ENCODE peak calls at places on chromosomes 5 and 9, in seven cellular contexts. W, F, J, A, K, M and U are unnamed samples.

GRCh38 chr5:111774525-111774924 is 17.5 kb upstream of the NREP start:
- DNase-seq in W (peak; percentile 68), F (no peak), J (peak; percentile 67), A (peak; percentile 78), K (no peak), M (peak; percentile 78), U (no peak)

GRCh38 chr9:14080940-14081621 is 232.9 kb downstream of the NFIB start:
- DNase-seq in W (no peak), F (no peak), J (peak; percentile 13), A (peak; percentile 97), K (no peak), M (no peak), U (no peak)

GRCh38 chr9:28820741-28821140 is 1247.5 kb upstream of the C9orf72 start:
- DNase-seq in W (no peak), F (no peak), J (peak; percentile 58), A (no peak), K (peak; percentile 11), M (no peak), U (no peak)

GRCh38 chr9:114592356-114592755 is 4.8 kb downstream of the ATP6V1G1 start:
- DNase-seq in W (no peak), F (no peak), J (peak; percentile 54), A (no peak), K (no peak), M (no peak), U (no peak)

GRCh38 chr5:10977011-10977410 is 216.0 kb upstream of the DAP start:
- DNase-seq in W (no peak), F (no peak), J (no peak), A (no peak), K (no peak), M (no peak), U (no peak)

GRCh38 chr9:14768561-14769234 is 46.2 kb upstream of the CER1 start:
- DNase-seq in W (peak; percentile 61), F (peak; percentile 12), J (peak; percentile 81), A (peak; percentile 59), K (peak; percentile 52), M (no peak), U (no peak)

GRCh38 chr5:99675974-99676373 is 747.2 kb upstream of the CHD1 start:
- DNase-seq in W (no peak), F (no peak), J (peak; percentile 46), A (no peak), K (no peak), M (no peak), U (no peak)

GRCh38 chr5:86679529-86679928 is 61.8 kb downstream of the COX7C start:
- DNase-seq in W (peak; percentile 56), F (peak; percentile 2), J (peak; percentile 69), A (peak; percentile 98), K (peak; percentile 67), M (peak; percentile 45), U (no peak)

GRCh38 chr9:123406691-123407536 is 50.9 kb downstream of the CRB2 start:
- DNase-seq in W (no peak), F (no peak), J (no peak), A (no peak), K (no peak), M (no peak), U (no peak)

GRCh38 chr5:141942185-141942857 is 15.7 kb downstream of the PCDH12 start:
- DNase-seq in W (no peak), F (no peak), J (no peak), A (no peak), K (no peak), M (no peak), U (no peak)

GRCh38 chr9:106482733-106483132 is 380.2 kb upstream of the ZNF462 start:
- DNase-seq in W (peak; percentile 78), F (peak; percentile 5), J (no peak), A (no peak), K (no peak), M (no peak), U (no peak)

GRCh38 chr9:88236531-88237453 is 98.5 kb upstream of the SPATA31C2 start:
- DNase-seq in W (no peak), F (no peak), J (no peak), A (peak; percentile 43), K (no peak), M (no peak), U (peak; percentile 42)

GRCh38 chr5:63323926-63324325 is 638.3 kb downstream of the HTR1A start:
- DNase-seq in W (no peak), F (no peak), J (peak; percentile 10), A (no peak), K (no peak), M (no peak), U (no peak)

GRCh38 chr9:5578018-5578697 is 50.7 kb upstream of the RIC1 start:
- DNase-seq in W (no peak), F (no peak), J (no peak), A (no peak), K (no peak), M (no peak), U (no peak)

GRCh38 chr5:60415443-60415842 is 284.5 kb downstream of the DEPDC1B start:
- DNase-seq in W (no peak), F (no peak), J (no peak), A (no peak), K (no peak), M (no peak), U (no peak)

GRCh38 chr5:40775085-40775845 is 19.5 kb upstream of the TTC33 start:
- DNase-seq in W (no peak), F (no peak), J (no peak), A (no peak), K (no peak), M (no peak), U (no peak)

GRCh38 chr9:98241357-98242104 is 13.9 kb downstream of the TBC1D2 start:
- DNase-seq in W (no peak), F (no peak), J (peak; percentile 62), A (no peak), K (no peak), M (no peak), U (no peak)

GRCh38 chr5:51684794-51685355 is 301.6 kb downstream of the ISL1 start:
- DNase-seq in W (peak; percentile 8), F (no peak), J (peak; percentile 4), A (no peak), K (no peak), M (no peak), U (no peak)

GRCh38 chr5:172044631-172045314 is 38.3 kb upstream of the FBXW11 start:
- DNase-seq in W (no peak), F (no peak), J (peak; percentile 62), A (no peak), K (no peak), M (no peak), U (no peak)
- TF ChIP-seq CTCF in W (no peak), F (no peak), J (peak; percentile 64), A (no peak), K (no peak), M (no peak), U (no peak)

DNA sequence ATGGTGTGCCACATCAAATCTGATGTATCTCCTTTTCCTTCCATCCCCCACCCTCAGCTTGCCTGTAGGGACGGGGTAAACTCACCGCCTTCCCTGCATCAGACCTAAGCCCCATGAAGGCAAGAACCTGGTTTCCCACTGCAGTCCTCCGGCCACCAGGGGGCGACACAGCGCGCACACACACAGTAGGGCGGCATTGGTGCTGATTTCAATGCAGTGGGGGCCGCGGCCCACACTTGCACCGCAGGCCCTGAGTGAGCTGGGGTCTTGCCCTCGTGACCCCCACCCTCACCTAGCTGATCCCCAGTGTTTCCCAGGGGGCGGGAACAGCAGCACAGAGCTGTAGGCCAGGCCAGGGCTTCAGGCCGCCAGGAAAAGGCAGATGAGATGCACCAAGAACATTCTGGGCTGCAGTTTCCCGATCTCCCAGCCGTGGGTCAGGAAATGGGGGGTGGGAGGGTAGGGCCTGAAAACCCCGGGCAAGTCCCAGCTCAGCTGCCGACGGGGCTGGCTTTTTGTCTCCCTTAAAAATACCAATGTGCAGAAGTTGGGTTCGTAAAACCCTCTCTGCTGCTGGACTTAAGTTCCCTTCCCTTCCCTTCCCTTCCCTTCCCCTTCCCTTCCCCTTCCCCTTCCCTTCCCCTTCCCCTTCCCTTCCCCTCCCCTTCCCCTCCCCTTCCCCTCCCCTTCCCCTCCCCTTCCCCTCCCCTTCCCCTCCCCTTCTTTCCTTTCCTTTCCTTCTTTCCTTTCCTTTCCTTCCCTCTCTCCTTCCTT is 19.5 kb downstream of the FAM163B start:
- DNase-seq in W (no peak), F (no peak), J (peak; percentile 82), A (no peak), K (peak; percentile 24), M (no peak), U (no peak)
- TF ChIP-seq CTCF in W (peak; percentile 34), F (peak; percentile 67), J (peak; percentile 95), A (peak; percentile 32), K (peak; percentile 11), M (peak; percentile 80), U (peak; percentile 71)

GRCh38 chr9:35882996-35883395 is 12.8 kb upstream of the OR13J1 start:
- DNase-seq in W (no peak), F (no peak), J (no peak), A (no peak), K (no peak), M (no peak), U (no peak)

GRCh38 chr9:35882265-35882848 is 12.2 kb upstream of the OR13J1 start:
- DNase-seq in W (peak; percentile 80), F (peak; percentile 38), J (peak; percentile 91), A (peak; percentile 71), K (peak; percentile 76), M (peak; percentile 49), U (peak; percentile 79)
- TF ChIP-seq CTCF in W (peak; percentile 95), F (peak; percentile 93), J (peak; percentile 96), A (peak; percentile 99), K (peak; percentile 97), M (peak; percentile 91), U (peak; percentile 83)

GRCh38 chr5:174185506-174185905 is 140.0 kb downstream of the NSG2 start:
- DNase-seq in W (no peak), F (no peak), J (no peak), A (no peak), K (no peak), M (no peak), U (no peak)

GRCh38 chr5:174188300-174188699 is 142.8 kb downstream of the NSG2 start:
- DNase-seq in W (peak; percentile 53), F (no peak), J (no peak), A (no peak), K (no peak), M (no peak), U (no peak)

GRCh38 chr5:174186096-174186495 is 140.6 kb downstream of the NSG2 start:
- DNase-seq in W (no peak), F (no peak), J (no peak), A (no peak), K (no peak), M (no peak), U (no peak)

GRCh38 chr5:174187481-174187880 is 142.0 kb downstream of the NSG2 start:
- DNase-seq in W (no peak), F (no peak), J (no peak), A (no peak), K (no peak), M (no peak), U (no peak)

GRCh38 chr5:174187001-174187400 is 141.5 kb downstream of the NSG2 start:
- DNase-seq in W (no peak), F (no peak), J (no peak), A (no peak), K (no peak), M (no peak), U (no peak)
- TF ChIP-seq CTCF in W (no peak), F (no peak), J (no peak), A (no peak), K (no peak), M (no peak), U (no peak)

DNA sequence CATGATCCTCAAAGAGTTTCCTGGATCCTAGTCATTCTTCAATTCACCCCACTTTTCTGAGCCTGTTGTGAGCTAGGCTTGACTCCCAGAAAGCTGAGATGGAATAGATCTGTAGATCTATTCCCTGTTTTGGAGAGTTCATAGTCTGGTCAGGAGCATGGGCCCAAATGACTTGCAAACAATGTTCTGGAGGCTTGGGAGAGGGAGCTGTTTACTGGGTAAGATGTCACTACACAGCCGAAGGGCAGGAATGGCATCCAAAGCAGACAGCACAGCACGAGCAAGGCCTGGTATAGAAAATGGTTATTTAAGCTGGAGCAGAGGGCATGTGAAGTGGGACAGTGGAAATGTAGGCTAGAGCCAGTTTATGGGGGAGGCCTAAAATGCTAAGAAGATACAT is 152.5 kb upstream of the ALDH1B1 start:
- DNase-seq in W (no peak), F (no peak), J (no peak), A (no peak), K (no peak), M (no peak), U (no peak)
- TF ChIP-seq CTCF in W (no peak), F (no peak), J (no peak), A (no peak), K (no peak), M (no peak), U (no peak)